ENCODE peak calls at places on chromosome 11, in six cellular contexts. L is NCI-H460; N is NCI-H1694 treated with DMSO at 0.1 percent for 48 hours; W is AG08395; H is AG10803; S is activated CD8-positive, alpha-beta memory T cell treated with anti-CD3 and anti-CD28 coated beads for 24 hours. A is an unnamed sample.

GRCh38 chr11:118200901-118201680 is 23.7 kb downstream of the JAML start:
- DNase-seq in H (no peak), W (no peak), S (peak), N (no peak), L (no peak), A (no peak)

GRCh38 chr11:18457435-18457834 is 1.8 kb downstream of the LDHAL6A start:
- DNase-seq in L (no peak), W (no peak), H (no peak), N (no peak), S (no peak), A (no peak)

GRCh38 chr11:17568944-17569343 is 21.9 kb downstream of the OTOG start:
- DNase-seq in H (no peak), W (no peak), N (no peak), S (no peak), L (no peak), A (no peak)

GRCh38 chr11:13868710-13869403 is 93.7 kb upstream of the SPON1 start:
- DNase-seq in S (no peak), H (no peak), L (peak), N (no peak), W (no peak), A (no peak)

GRCh38 chr11:128576555-128576954 is 10.8 kb downstream of the ETS1 start:
- DNase-seq in N (no peak), H (no peak), L (no peak), S (no peak), W (no peak), A (no peak)

GRCh38 chr11:9905562-9905961 is 241.7 kb downstream of the SWAP70 start:
- DNase-seq in S (no peak), W (no peak), L (no peak), N (no peak), H (peak), A (no peak)

GRCh38 chr11:107042748-107043147 is 24.5 kb upstream of the GUCY1A2 start:
- DNase-seq in N (no peak), W (no peak), H (no peak), S (no peak), L (no peak), A (no peak)

GRCh38 chr11:85822814-85823213 is 11.9 kb upstream of the SYTL2 start:
- DNase-seq in N (no peak), L (no peak), S (no peak), H (peak), W (peak), A (no peak)